ENCODE peak calls at places on chromosomes 11 and 22, in eight cellular contexts. Y is RPMI7951; K is iris pigment epithelial cell; U is KBM-7; V is natural killer cell treated with Interleukin-12 subunit alpha and Interleukin-12 subunit beta and Interleukin-15 and Interleukin-18, amount 100 ng/mL, for 72 hours; I is foreskin fibroblast; F is substantia nigra; S is activated naive CD4-positive, alpha-beta T cell. H is an unnamed sample.

GRCh38 chr11:110085255-110085838 is 7.8 kb upstream of the ZC3H12C start:
- DNase-seq in I (peak), U (no peak), S (no peak), K (peak), Y (no peak), V (no peak), F (no peak), H (no peak)

GRCh38 chr11:73997120-73997772 is 11.6 kb downstream of the UCP3 start:
- DNase-seq in V (peak), Y (no peak), S (no peak), I (no peak), F (no peak), K (no peak), U (no peak), H (no peak)

GRCh38 chr22:17334054-17334453 is 35.2 kb upstream of the CECR2 start:
- DNase-seq in V (no peak), U (no peak), S (no peak), I (no peak), F (no peak), Y (no peak), K (no peak), H (no peak)

GRCh38 chr11:69637956-69638871 is 2.7 kb upstream of the CCND1 start:
- DNase-seq in S (no peak), U (peak), V (no peak), I (peak), K (peak), F (no peak), Y (peak), H (peak)

GRCh38 chr22:29726512-29727247 is 6.9 kb downstream of the CABP7 start:
- DNase-seq in F (no peak), I (peak), V (no peak), U (no peak), S (no peak), Y (no peak), K (peak), H (no peak)

GRCh38 chr22:30336752-30337460 is 10.2 kb upstream of the TBC1D10A start:
- DNase-seq in F (peak), U (no peak), S (no peak), I (no peak), Y (no peak), V (no peak), K (no peak), H (no peak)

GRCh38 chr22:39174498-39175120 is 22.1 kb upstream of the CBX7 start:
- DNase-seq in Y (peak), U (peak), V (no peak), K (peak), S (peak), I (peak), F (no peak), H (peak)

GRCh38 chr11:70247042-70247709 is 23.3 kb upstream of the PPFIA1 start:
- DNase-seq in K (peak), V (no peak), Y (no peak), S (no peak), U (peak), F (no peak), I (no peak), H (no peak)

GRCh38 chr11:88016392-88017020 is 158.7 kb downstream of the RAB38 start:
- DNase-seq in I (peak), Y (peak), S (peak), K (peak), V (peak), U (peak), F (peak), H (peak)

GRCh38 chr11:416757-417621 is 2.2 kb upstream of the SIGIRR start:
- DNase-seq in F (no peak), I (peak), K (peak), S (peak), V (peak), U (peak), Y (no peak), H (peak)

GRCh38 chr11:20647976-20648565 is 21.3 kb upstream of the NELL1 start:
- DNase-seq in V (no peak), S (no peak), I (peak), K (peak), F (peak), U (peak), Y (peak), H (peak)

GRCh38 chr11:75898871-75899270 is 83.9 kb downstream of the UVRAG start:
- DNase-seq in Y (no peak), V (no peak), K (no peak), I (no peak), F (no peak), S (no peak), U (no peak), H (no peak)

GRCh38 chr22:31586137-31586920 is 75.7 kb downstream of the PISD start:
- DNase-seq in S (no peak), I (peak), F (no peak), Y (no peak), U (no peak), V (no peak), K (peak), H (no peak)

GRCh38 chr11:19723572-19724342 is 11.1 kb downstream of the NAV2 start:
- DNase-seq in K (peak), U (no peak), F (peak), Y (peak), S (peak), I (peak), V (no peak), H (no peak)

GRCh38 chr11:11309906-11310305 is 43.1 kb downstream of the CSNK2A3 start:
- DNase-seq in F (no peak), I (no peak), U (peak), S (no peak), V (no peak), K (no peak), Y (no peak), H (peak)

GRCh38 chr22:49751318-49751967 is 76.2 kb downstream of the BRD1 start:
- DNase-seq in S (no peak), I (no peak), F (no peak), Y (no peak), U (no peak), V (no peak), K (no peak), H (no peak)

GRCh38 chr22:24411256-24412004 is 16.0 kb upstream of the ADORA2A start:
- DNase-seq in Y (no peak), I (no peak), V (no peak), U (no peak), K (no peak), F (no peak), S (no peak), H (no peak)

GRCh38 chr11:66958956-66959274 is 732 bp upstream of the PC start:
- DNase-seq in S (no peak), F (no peak), K (no peak), Y (no peak), V (no peak), U (no peak), I (no peak), H (peak)

GRCh38 chr11:1260023-1260501 is 37.2 kb downstream of the MUC5B start:
- DNase-seq in U (no peak), S (peak), F (no peak), I (peak), Y (peak), V (no peak), K (peak), H (no peak)

GRCh38 chr11:69156673-69157155 is 979 bp downstream of the SMIM38 start:
- DNase-seq in S (no peak), I (peak), V (no peak), U (no peak), Y (peak), F (no peak), K (peak), H (no peak)

GRCh38 chr11:20671856-20672546 is 2.6 kb downstream of the NELL1 start:
- DNase-seq in U (peak), V (no peak), S (no peak), K (no peak), F (peak), Y (peak), I (no peak), H (peak)

GRCh38 chr11:8810331-8811301 is 100.4 kb upstream of the AKIP1 start:
- DNase-seq in U (no peak), F (peak), I (peak), V (no peak), Y (peak), K (peak), S (no peak), H (no peak)

GRCh38 chr11:102666331-102666957 is 39.1 kb downstream of the MMP27 start:
- DNase-seq in I (peak), V (no peak), U (peak), S (no peak), Y (peak), F (peak), K (peak), H (peak)

GRCh38 chr11:111788051-111788450 is 21.9 kb upstream of the PPP2R1B start:
- DNase-seq in Y (no peak), F (no peak), V (no peak), U (peak), K (no peak), S (no peak), I (no peak), H (peak)

GRCh38 chr11:17839973-17840611 is 105.5 kb downstream of the KCNC1 start:
- DNase-seq in I (peak), U (no peak), V (no peak), S (no peak), Y (peak), F (no peak), K (no peak), H (no peak)

GRCh38 chr11:7046474-7046873 is 26.2 kb downstream of the NLRP14 start:
- DNase-seq in V (no peak), U (no peak), F (no peak), K (peak), Y (peak), S (no peak), I (peak), H (no peak)

H was measured in Kasumi-1.